ENCODE peak calls at places on chromosomes 6 and 20, in ten cellular contexts. M is HepG2, G is heart left ventricle, W is right lobe of liver, N is HCT116, C is body of pancreas, Z is IMR-90, P is upper lobe of left lung, K is GM12878, I is A549. B is an unnamed sample.

GRCh38 chr6:156450421-156450820 is 326.8 kb upstream of the ARID1B start:
- ATAC-seq in M (no peak), G (no peak), W (no peak), N (no peak), C (no peak), Z (no peak), P (no peak), K (no peak), I (no peak), B (no peak)

GRCh38 chr6:85455627-85456026 is 5.7 kb downstream of the NT5E start:
- ATAC-seq in M (no peak), G (no peak), W (no peak), N (no peak), C (no peak), Z (no peak), P (no peak), K (no peak), I (no peak), B (no peak)

GRCh38 chr6:145147559-145147958 is 587.8 kb downstream of the EPM2A start:
- ATAC-seq in M (no peak), G (peak; percentile 81), W (no peak), N (peak; percentile 32), C (no peak), Z (peak; percentile 75), P (no peak), K (no peak), I (peak; percentile 52), B (no peak)

GRCh38 chr20:62464080-62464770 is 11.6 kb downstream of the GATA5 start:
- ATAC-seq in M (no peak), G (no peak), W (no peak), N (no peak), C (no peak), Z (no peak), P (no peak), K (no peak), I (no peak), B (no peak)

GRCh38 chr6:35694462-35694861 is 5.7 kb upstream of the FKBP5 start:
- ATAC-seq in M (no peak), G (no peak), W (no peak), N (peak; percentile 55), C (no peak), Z (no peak), P (no peak), K (no peak), I (no peak), B (no peak)

GRCh38 chr6:159044899-159045727 is at the start of gene TAGAP:
- ATAC-seq in M (no peak), G (peak; percentile 80), W (peak; percentile 69), N (no peak), C (no peak), Z (no peak), P (peak; percentile 82), K (peak; percentile 89), I (no peak), B (peak; percentile 70)

GRCh38 chr20:20369353-20370086 is 1.6 kb downstream of the INSM1 start:
- ATAC-seq in M (peak; percentile 62), G (no peak), W (peak; percentile 27), N (no peak), C (peak; percentile 43), Z (no peak), P (no peak), K (peak; percentile 49), I (peak; percentile 25), B (no peak)

GRCh38 chr6:99282479-99283062 is 66.9 kb downstream of the FAXC start:
- ATAC-seq in M (peak; percentile 41), G (no peak), W (peak; percentile 38), N (peak; percentile 72), C (no peak), Z (peak; percentile 86), P (no peak), K (peak; percentile 41), I (peak; percentile 43), B (no peak)

GRCh38 chr6:134295953-134296553 is 21.9 kb downstream of the SGK1 start:
- ATAC-seq in M (no peak), G (peak; percentile 96), W (peak; percentile 86), N (peak; percentile 69), C (peak; percentile 63), Z (peak; percentile 95), P (peak; percentile 84), K (peak; percentile 56), I (peak; percentile 97), B (peak; percentile 93)

DNA sequence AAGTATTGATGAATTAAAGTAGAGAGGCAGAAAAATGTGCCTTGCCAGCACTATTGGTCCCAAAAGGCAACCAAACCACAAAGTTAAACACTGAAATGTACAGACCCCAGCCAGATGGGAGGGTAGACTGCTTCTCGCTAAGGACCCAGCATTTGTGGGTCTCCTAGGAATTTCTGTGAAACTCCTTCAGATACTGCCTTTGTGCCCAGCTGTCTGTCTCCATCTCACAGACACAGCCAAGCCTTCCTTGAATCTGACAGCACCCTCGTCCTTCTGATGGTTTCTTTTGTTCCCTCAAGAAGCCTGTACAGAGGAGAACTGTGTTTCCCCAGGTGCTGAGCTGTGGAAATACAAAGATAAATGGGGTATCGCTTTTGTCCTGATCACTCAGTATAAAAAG is 254.1 kb upstream of the TAB2 start:
- ATAC-seq in M (no peak), G (no peak), W (no peak), N (no peak), C (no peak), Z (no peak), P (no peak), K (no peak), I (no peak), B (no peak)
- H3K27ac ChIP-seq in M (no peak overlapping the region), G (no peak overlapping the region), W (no peak overlapping the region), N (no peak overlapping the region), C (no peak overlapping the region), Z (no peak overlapping the region), P (no peak overlapping the region), K (peak overlapping the region; percentile 0), I (peak overlapping the region; percentile 12), B (no peak overlapping the region)

GRCh38 chr6:162068340-162068739 is 659.2 kb downstream of the PRKN start:
- ATAC-seq in M (no peak), G (peak; percentile 43), W (no peak), N (no peak), C (no peak), Z (no peak), P (no peak), K (no peak), I (no peak), B (no peak)

GRCh38 chr6:162069995-162070394 is 657.6 kb downstream of the PRKN start:
- ATAC-seq in M (no peak), G (no peak), W (no peak), N (no peak), C (no peak), Z (no peak), P (no peak), K (no peak), I (no peak), B (no peak)

GRCh38 chr6:162074641-162075040 is 652.9 kb downstream of the PRKN start:
- ATAC-seq in M (no peak), G (no peak), W (no peak), N (no peak), C (no peak), Z (no peak), P (no peak), K (no peak), I (no peak), B (no peak)

GRCh38 chr6:162070639-162071038 is 656.9 kb downstream of the PRKN start:
- ATAC-seq in M (no peak), G (peak; percentile 85), W (no peak), N (no peak), C (no peak), Z (no peak), P (no peak), K (no peak), I (no peak), B (no peak)
- H3K9me3 ChIP-seq in M (no peaks in the 10 kb centered on the region), G (no peaks in the 10 kb centered on the region), W (no peaks in the 10 kb centered on the region), N (no peaks in the 10 kb centered on the region), C (no peaks in the 10 kb centered on the region), Z (peaks cover 17% of the 10 kb centered on the region), P (peaks cover 4% of the 10 kb centered on the region), K (no peaks in the 10 kb centered on the region), I (no peaks in the 10 kb centered on the region), B (no peaks in the 10 kb centered on the region)

GRCh38 chr20:56629464-56630085 is 469 bp downstream of the TFAP2C start:
- ATAC-seq in M (no peak), G (peak; percentile 33), W (no peak), N (peak; percentile 37), C (no peak), Z (no peak), P (no peak), K (no peak), I (peak; percentile 14), B (no peak)
- TF ChIP-seq POLR2A in M (no peak), G (no peak), W (no peak), N (no peak), C (no peak), Z (no peak), P (no peak), K (no peak), I (no peak), B (no peak)

GRCh38 chr6:46921731-46922130 is at the start of gene ADGRF5:
- ATAC-seq in M (no peak), G (peak; percentile 78), W (peak; percentile 74), N (no peak), C (no peak), Z (no peak), P (peak; percentile 74), K (no peak), I (no peak), B (no peak)
- H3K27ac ChIP-seq in M (no peak within 1 kb of the TSS), G (peak within 1 kb of the TSS; percentile 77), W (no peak within 1 kb of the TSS), N (no peak within 1 kb of the TSS), C (no peak within 1 kb of the TSS), Z (no peak within 1 kb of the TSS), P (peak within 1 kb of the TSS; percentile 93), K (no peak within 1 kb of the TSS), I (no peak within 1 kb of the TSS), B (peak within 1 kb of the TSS; percentile 50)

DNA sequence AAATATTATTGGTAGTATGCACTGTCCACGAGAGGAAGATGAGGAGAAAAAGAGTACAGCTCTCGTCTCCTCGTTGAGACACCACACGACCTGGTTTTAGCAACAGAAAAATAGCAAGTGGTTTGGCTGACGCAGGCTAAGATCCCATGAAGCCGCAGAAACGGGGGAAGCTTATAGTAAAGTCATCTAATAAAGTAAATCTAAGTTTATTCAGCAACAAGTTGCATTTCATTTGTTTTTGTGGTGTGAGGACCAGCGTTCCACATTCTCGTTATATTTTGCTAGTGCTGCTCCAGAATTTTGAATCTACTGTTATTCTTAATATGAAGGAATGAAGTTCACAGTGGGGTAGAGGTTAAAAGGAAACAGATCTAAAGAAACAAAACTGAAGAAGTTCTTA is 25.2 kb upstream of the IRF4 start:
- ATAC-seq in M (no peak), G (no peak), W (no peak), N (no peak), C (no peak), Z (no peak), P (no peak), K (no peak), I (no peak), B (no peak)
- H3K9me3 ChIP-seq in M (no peaks in the 10 kb centered on the region), G (peaks cover 6% of the 10 kb centered on the region), W (no peaks in the 10 kb centered on the region), N (peaks cover 14% of the 10 kb centered on the region), C (no peaks in the 10 kb centered on the region), Z (peaks cover 27% of the 10 kb centered on the region), P (no peaks in the 10 kb centered on the region), K (no peaks in the 10 kb centered on the region), I (peaks cover 2% of the 10 kb centered on the region), B (no peaks in the 10 kb centered on the region)